ENCODE peak calls at places on chromosome 22, in four cellular contexts. I is hepatocyte, L is K562, O is OCI-LY7. U is an unnamed sample.

GRCh38 chr22:28072066-28072465 is 153.0 kb upstream of the PITPNB start:
- DNase-seq in I (no peak), O (no peak), L (no peak), U (no peak)

GRCh38 chr22:39856588-39856987 is 37.0 kb downstream of the ENTHD1 start:
- DNase-seq in L (peak; percentile 80), I (peak; percentile 49), O (no peak), U (peak; percentile 21)

GRCh38 chr22:48345631-48346030 is 1482.0 kb downstream of the BRD1 start:
- DNase-seq in I (no peak), L (no peak), O (no peak), U (no peak)

GRCh38 chr22:38724176-38724575 is 18.4 kb downstream of the GTPBP1 start:
- DNase-seq in O (no peak), L (no peak), I (no peak), U (no peak)

GRCh38 chr22:20951932-20952380 is 15.1 kb upstream of the AIFM3 start:
- DNase-seq in L (no peak), I (peak; percentile 61), O (no peak), U (no peak)

GRCh38 chr22:28181332-28181731 is 262.3 kb upstream of the PITPNB start:
- DNase-seq in I (no peak), O (no peak), L (no peak), U (no peak)

GRCh38 chr22:44410396-44411056 is 87.5 kb downstream of the RTL6 start:
- DNase-seq in I (no peak), O (no peak), L (no peak), U (no peak)

GRCh38 chr22:49880281-49880680 is 26.6 kb downstream of the ZBED4 start:
- DNase-seq in L (no peak), I (no peak), O (no peak), U (no peak)

GRCh38 chr22:22507743-22508273 is 734 bp downstream of the ZNF280B start:
- DNase-seq in I (no peak), L (no peak), O (peak; percentile 27), U (no peak)

GRCh38 chr22:39244496-39245129 is at the start of gene PDGFB:
- DNase-seq in I (peak; percentile 63), O (no peak), L (peak; percentile 52), U (peak; percentile 71)

GRCh38 chr22:29172216-29172615 is 33.5 kb upstream of the EMID1 start:
- DNase-seq in I (no peak), O (no peak), L (no peak), U (no peak)

GRCh38 chr22:50342651-50343540 is at the start of gene PPP6R2:
- DNase-seq in O (peak; percentile 85), I (peak; percentile 92), L (peak; percentile 81), U (peak; percentile 62)

GRCh38 chr22:47192106-47192650 is 429.7 kb downstream of the TBC1D22A start:
- DNase-seq in L (no peak), O (no peak), I (no peak), U (no peak)

GRCh38 chr22:50305658-50306566 is 1.5 kb downstream of the PLXNB2 start:
- DNase-seq in O (no peak), L (peak; percentile 48), I (peak; percentile 87), U (peak; percentile 93)

GRCh38 chr22:48968201-48968959 is 859.3 kb downstream of the BRD1 start:
- DNase-seq in O (peak; percentile 17), L (no peak), I (peak; percentile 74), U (peak; percentile 8)

DNA sequence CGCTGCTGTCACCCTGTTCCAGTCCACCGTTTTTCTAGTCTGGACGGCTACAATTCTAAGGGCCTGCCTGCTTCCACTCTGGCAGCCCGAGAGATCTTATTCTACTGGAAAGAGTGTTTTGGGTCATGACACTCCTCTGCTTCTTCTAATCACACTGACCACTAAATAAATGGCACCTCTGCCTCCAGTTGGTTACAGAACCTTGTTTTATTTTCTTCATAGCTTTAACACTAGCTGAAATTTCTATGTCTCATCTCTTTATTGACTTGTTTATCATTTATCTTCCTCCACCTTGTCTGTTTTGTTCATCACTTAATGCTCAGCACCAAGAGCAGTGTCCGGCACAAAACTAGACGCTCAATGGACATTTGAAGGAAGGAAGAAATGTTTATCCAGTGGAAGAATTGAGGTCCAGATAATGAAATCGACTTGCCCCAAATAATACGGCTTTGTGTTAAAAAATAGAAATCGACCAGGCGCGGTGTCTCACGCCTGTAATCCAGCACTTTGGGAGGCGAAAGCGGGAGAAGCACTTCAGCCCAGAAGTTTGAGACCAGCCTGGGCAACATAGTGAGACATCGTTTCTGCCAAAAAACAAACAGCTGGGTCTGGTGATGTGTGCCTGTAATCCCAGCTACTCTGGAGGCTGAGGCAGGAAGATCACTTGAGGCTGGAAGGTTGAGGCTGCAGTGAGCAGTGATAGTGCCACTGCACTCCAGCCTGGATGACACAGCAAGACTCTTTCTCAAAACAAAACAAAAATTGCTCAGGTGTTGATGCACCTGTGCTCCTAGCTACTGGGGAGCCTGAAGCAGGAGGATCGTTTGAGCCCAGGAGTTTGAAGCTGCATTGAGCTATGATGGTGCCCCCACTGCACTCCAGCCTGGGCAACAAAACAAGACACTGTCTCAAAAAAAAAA is 693 bp upstream of the PRR14L start:
- DNase-seq in O (peak; percentile 22), I (no peak), L (peak; percentile 41), U (no peak)
- H3K4me3 ChIP-seq in O (peak overlapping the region; percentile 95), I (no peak overlapping the region), L (peak overlapping the region; percentile 90), U (peak overlapping the region; percentile 86)

GRCh38 chr22:46068908-46069481 is 81.3 kb upstream of the PPARA start:
- DNase-seq in O (peak; percentile 13), I (no peak), L (no peak), U (peak; percentile 16)

GRCh38 chr22:46070722-46071450 is 79.4 kb upstream of the PPARA start:
- DNase-seq in L (no peak), O (peak; percentile 44), I (peak; percentile 73), U (no peak)

GRCh38 chr22:46070215-46070721 is 80.1 kb upstream of the PPARA start:
- DNase-seq in O (peak; percentile 29), I (peak; percentile 53), L (no peak), U (peak; percentile 70)

GRCh38 chr22:46068176-46068907 is 82.0 kb upstream of the PPARA start:
- DNase-seq in O (no peak), I (no peak), L (no peak), U (no peak)

GRCh38 chr22:46069518-46070214 is 80.7 kb upstream of the PPARA start:
- DNase-seq in O (peak; percentile 10), I (no peak), L (no peak), U (peak; percentile 89)
- H3K79me2 ChIP-seq in O (no peaks in the 10 kb centered on the region), I (peaks cover 23% of the 10 kb centered on the region), L (no peaks in the 10 kb centered on the region), U (peaks cover 74% of the 10 kb centered on the region)

DNA sequence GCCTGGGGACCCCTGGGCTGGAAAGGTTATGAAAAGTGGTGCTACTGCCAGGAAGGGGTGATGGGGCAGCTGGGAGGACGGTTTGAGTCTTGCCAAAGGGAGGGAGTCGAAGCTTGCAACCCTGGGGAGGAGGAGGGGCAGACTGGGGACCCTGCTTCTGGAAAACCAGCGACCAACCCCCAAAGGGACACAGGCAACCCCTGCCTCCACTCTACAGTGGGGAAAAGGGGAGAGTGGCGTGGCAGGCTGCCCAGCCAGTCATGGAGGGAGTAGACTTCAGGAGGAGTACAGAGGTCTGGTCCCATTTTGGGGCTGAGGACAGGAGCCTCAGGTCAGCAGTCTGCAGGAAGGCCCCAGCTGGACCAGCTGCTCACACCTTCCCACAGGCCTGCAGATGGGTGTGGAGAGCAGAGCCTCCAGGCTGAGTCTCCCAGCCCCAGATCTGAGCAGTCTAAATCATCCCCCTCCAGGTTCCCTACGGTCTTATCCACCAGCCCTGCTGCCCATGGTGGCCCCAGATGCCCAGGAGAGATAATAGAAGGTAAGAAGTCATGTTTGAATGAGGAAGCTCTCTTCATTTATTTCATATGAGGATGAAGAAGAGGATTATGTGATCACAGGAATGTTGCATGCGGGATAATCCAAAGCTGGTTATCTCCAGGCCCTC is 3.3 kb downstream of the DDT start:
- DNase-seq in O (no peak), I (peak; percentile 2), L (peak; percentile 29), U (no peak)
- H3K4me3 ChIP-seq in O (no peak overlapping the region), I (no peak overlapping the region), L (no peak overlapping the region), U (no peak overlapping the region)

DNA sequence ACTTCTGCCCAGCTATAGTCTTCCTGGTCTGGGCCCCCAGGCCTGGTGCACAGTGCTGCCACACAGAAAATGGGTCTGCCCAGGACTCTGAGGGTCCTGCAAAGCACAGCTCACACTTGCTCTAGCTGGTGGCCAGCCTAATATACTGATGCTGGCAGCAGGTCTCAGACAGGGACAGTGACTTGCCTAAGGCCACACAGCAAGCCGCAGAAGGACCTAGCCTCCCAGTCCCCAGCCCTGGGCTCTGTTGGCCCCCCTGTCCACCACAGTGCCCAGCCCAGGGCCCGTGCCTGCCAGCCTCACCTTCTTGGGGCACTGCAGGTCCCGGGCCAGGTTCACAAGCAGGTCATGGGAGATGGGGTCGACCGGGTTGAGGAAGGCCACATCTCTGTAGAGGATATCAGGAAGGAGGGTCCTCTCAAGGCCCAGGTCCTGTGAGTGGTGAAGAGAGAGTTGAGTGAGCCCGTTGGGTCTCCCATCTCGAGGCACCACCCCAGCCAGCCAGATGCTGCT is 3.3 kb downstream of the LRRC75B start:
- DNase-seq in L (no peak), I (no peak), O (no peak), U (no peak)
- H3K79me2 ChIP-seq in L (no peaks in the 10 kb centered on the region), I (peaks cover 3% of the 10 kb centered on the region), O (no peaks in the 10 kb centered on the region), U (no peaks in the 10 kb centered on the region)

DNA sequence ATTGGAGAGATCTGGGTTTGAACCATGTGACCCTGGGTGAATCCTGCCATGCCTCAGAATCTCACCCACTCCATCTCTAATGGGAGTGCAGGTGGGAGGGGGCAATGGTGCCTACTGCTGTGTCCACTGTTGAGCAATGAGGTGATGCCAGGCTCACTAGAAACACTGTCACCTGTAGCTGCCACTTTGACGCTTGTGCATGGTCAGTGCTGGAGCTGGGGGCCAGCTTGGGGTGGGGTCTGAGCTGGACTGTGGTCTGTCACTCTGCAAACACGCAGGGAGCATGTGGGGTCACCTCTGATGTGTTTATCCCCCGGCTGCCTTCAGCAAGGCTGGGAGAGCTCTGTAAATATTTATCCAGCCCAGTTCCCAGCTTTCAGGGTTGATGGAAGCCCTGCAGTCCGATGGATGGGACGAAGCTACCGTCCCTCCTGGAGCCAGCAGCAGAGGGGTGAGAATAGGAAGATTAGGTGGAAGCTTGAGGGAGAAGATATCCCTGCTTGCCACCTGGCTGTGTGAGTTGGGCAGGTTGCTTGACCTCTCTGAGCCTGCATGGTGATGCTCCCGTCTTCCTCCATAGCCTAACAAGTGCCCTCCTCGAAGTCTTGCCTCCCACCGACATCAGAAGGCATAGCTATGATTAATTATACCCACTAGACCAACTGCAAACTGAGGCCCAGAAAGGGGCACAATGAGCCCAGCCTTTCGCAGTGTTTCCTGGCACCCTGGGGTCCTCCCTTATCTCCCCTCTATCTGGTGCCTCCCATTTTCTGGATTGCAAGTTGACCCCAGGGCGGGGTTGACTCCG is 1.7 kb downstream of the MMP11 start:
- DNase-seq in O (no peak), I (peak; percentile 12), L (no peak), U (no peak)
- H3K4me3 ChIP-seq in O (no peak overlapping the region), I (no peak overlapping the region), L (no peak overlapping the region), U (no peak overlapping the region)

GRCh38 chr22:42172385-42173172 is 42.0 kb upstream of the CYP2D6 start:
- DNase-seq in L (no peak), O (peak; percentile 54), I (peak; percentile 68), U (no peak)

GRCh38 chr22:42173183-42173926 is 42.7 kb upstream of the CYP2D6 start:
- DNase-seq in L (no peak), O (no peak), I (no peak), U (no peak)

GRCh38 chr22:42171946-42172345 is 41.3 kb upstream of the CYP2D6 start:
- DNase-seq in O (no peak), I (no peak), L (no peak), U (no peak)

GRCh38 chr22:42170946-42171345 is 40.3 kb upstream of the CYP2D6 start:
- DNase-seq in O (no peak), I (no peak), L (no peak), U (no peak)

DNA sequence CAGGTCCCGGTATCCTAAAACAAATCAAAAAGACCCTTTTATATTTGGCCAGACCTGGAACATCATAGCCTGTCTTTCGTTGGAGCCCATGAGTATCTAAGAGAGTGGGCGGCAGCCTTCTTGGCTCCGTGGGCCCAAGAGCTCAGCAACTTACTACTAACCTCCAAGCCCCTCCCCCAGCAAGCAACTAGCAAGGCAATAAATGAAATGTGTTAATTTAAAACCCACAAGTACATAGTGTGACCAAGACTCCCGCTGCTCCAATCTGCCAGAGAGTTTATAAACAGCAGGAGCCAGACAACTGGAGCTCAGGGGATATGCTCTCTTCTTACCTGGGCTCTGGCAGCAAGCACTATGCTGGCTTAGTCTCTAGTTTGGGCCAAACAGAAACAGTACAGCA is 40.8 kb upstream of the CYP2D6 start:
- DNase-seq in L (no peak), I (no peak), O (no peak), U (no peak)
- H3K79me2 ChIP-seq in L (peaks cover 6% of the 10 kb centered on the region), I (peaks cover 40% of the 10 kb centered on the region), O (peaks cover 5% of the 10 kb centered on the region), U (peaks cover 10% of the 10 kb centered on the region)